ENCODE peak calls at places on chromosome 11, in four cellular contexts. Z is memory B cell, I is AG09319, K is ELF-1. J is an unnamed sample.

GRCh38 chr11:119684361-119685072 is 44.5 kb downstream of the NECTIN1 start:
- DNase-seq in Z (no peak), I (no peak), K (peak; percentile 79), J (no peak)

GRCh38 chr11:125190549-125190948 is 26.0 kb downstream of the PKNOX2 start:
- DNase-seq in Z (no peak), I (no peak), K (no peak), J (no peak)

GRCh38 chr11:119148855-119149370 is at the start of gene ABCG4:
- DNase-seq in Z (peak; percentile 7), I (no peak), K (peak; percentile 26), J (peak; percentile 6)

GRCh38 chr11:112972399-112973115 is 11.3 kb downstream of the NCAM1 start:
- DNase-seq in Z (no peak), I (no peak), K (no peak), J (no peak)

GRCh38 chr11:81989093-81989492 is 744.6 kb downstream of the FAM181B start:
- DNase-seq in Z (no peak), I (no peak), K (no peak), J (no peak)

GRCh38 chr11:62832346-62833234 is at the start of gene TEX54:
- DNase-seq in Z (no peak), I (no peak), K (no peak), J (no peak)

GRCh38 chr11:75429902-75430691 is 2.9 kb downstream of the KLHL35 start:
- DNase-seq in Z (peak; percentile 40), I (no peak), K (peak; percentile 71), J (peak; percentile 42)

GRCh38 chr11:43419460-43419859 is 60.7 kb downstream of the TTC17 start:
- DNase-seq in Z (no peak), I (no peak), K (no peak), J (peak; percentile 5)